ENCODE peak calls at places on chromosome 5, in eight cellular contexts. A, C, W, B, F, I, M and O are unnamed samples.

GRCh38 chr5:1161832-1162229 is 39.6 kb upstream of the SLC6A19 start:
- DNase-seq in M (no peak), A (no peak), C (peak), W (peak), B (peak), F (no peak), I (peak), O (peak)

GRCh38 chr5:157109744-157110143 is 900 bp upstream of the HAVCR2 start:
- DNase-seq in F (no peak), I (no peak), A (no peak), B (no peak), W (no peak), M (no peak), C (no peak), O (no peak)

GRCh38 chr5:122137702-122138101 is 8.4 kb downstream of the ZNF474 start:
- DNase-seq in B (no peak), F (no peak), I (no peak), A (no peak), C (no peak), W (no peak), M (no peak), O (no peak)

GRCh38 chr5:103389846-103390245 is 131.3 kb downstream of the MACIR start:
- DNase-seq in M (no peak), C (no peak), W (no peak), A (no peak), B (no peak), I (no peak), F (no peak), O (no peak)

GRCh38 chr5:139776856-139777255 is 18.8 kb upstream of the PSD2 start:
- DNase-seq in I (no peak), F (no peak), A (no peak), B (no peak), W (no peak), C (no peak), M (no peak), O (no peak)

GRCh38 chr5:1516615-1517601 is 6.9 kb downstream of the LPCAT1 start:
- DNase-seq in C (peak), A (peak), W (peak), I (peak), B (no peak), M (peak), F (no peak), O (no peak)

GRCh38 chr5:54545796-54546195 is 28.2 kb downstream of the SNX18 start:
- DNase-seq in A (no peak), C (no peak), F (no peak), I (no peak), B (peak), M (no peak), W (no peak), O (peak)

GRCh38 chr5:80763211-80763610 is 108.4 kb upstream of the DHFR start:
- DNase-seq in M (peak), B (peak), W (no peak), A (no peak), I (no peak), C (no peak), F (no peak), O (peak)

GRCh38 chr5:8827701-8828100 is 718.2 kb downstream of the SEMA5A start:
- DNase-seq in F (peak), C (no peak), I (no peak), W (no peak), B (no peak), M (peak), A (no peak), O (no peak)

GRCh38 chr5:60014331-60014730 is 120.8 kb upstream of the PDE4D start:
- DNase-seq in I (no peak), F (no peak), W (no peak), B (no peak), M (no peak), A (no peak), C (no peak), O (no peak)

DNA sequence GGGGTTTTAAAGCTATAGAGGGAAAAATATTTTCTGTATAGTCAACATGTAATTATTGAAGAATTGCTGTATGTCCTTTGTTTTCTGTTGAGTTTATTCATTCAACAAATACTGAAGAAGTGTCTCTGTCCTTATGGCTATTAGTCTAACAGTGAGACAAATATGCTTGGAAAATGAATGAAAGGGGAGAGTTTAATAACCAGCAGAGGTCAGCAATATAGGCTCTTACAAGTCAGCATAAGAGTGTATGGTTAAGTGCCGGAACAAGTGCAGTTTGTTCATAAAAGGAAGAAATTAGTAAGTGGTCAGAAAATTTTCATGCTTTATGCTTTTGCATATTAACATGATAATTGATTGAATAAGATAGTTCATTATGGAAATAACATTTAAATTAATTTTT is 3.6 kb downstream of the SCAMP1 start:
- DNase-seq in F (no peak), A (no peak), C (no peak), B (no peak), M (no peak), I (no peak), W (no peak), O (no peak)
- H3K4me3 ChIP-seq in F (no peak), A (no peak), C (no peak), B (no peak), M (no peak), I (no peak), W (no peak), O (no peak)

GRCh38 chr5:131845828-131846227 is 49.0 kb upstream of the FNIP1 start:
- DNase-seq in I (no peak), C (no peak), F (no peak), W (no peak), M (no peak), B (no peak), A (no peak), O (no peak)
- TF ChIP-seq CTCF in I (no peak), C (no peak), F (no peak), W (no peak), M (no peak), B (no peak), A (no peak), O (no peak)

GRCh38 chr5:170291324-170291847 is 6.2 kb downstream of the LCP2 start:
- DNase-seq in F (no peak), A (no peak), W (no peak), C (no peak), M (no peak), I (no peak), B (no peak), O (no peak)
- H3K4me3 ChIP-seq in F (no peak), A (no peak), W (no peak), C (no peak), M (no peak), I (no peak), B (no peak), O (no peak)

GRCh38 chr5:73415617-73416016 is 33.0 kb downstream of the FOXD1 start:
- DNase-seq in M (no peak), W (no peak), B (no peak), C (no peak), I (no peak), F (no peak), A (no peak), O (no peak)

GRCh38 chr5:73417307-73418035 is 31.1 kb downstream of the FOXD1 start:
- DNase-seq in B (peak), C (no peak), W (no peak), M (peak), A (peak), I (no peak), F (no peak), O (no peak)

GRCh38 chr5:73422164-73422563 is 26.4 kb downstream of the FOXD1 start:
- DNase-seq in W (no peak), C (no peak), M (no peak), B (no peak), I (no peak), A (no peak), F (no peak), O (no peak)

GRCh38 chr5:73418244-73418691 is 30.3 kb downstream of the FOXD1 start:
- DNase-seq in I (no peak), W (no peak), C (no peak), M (no peak), F (no peak), B (no peak), A (no peak), O (no peak)

DNA sequence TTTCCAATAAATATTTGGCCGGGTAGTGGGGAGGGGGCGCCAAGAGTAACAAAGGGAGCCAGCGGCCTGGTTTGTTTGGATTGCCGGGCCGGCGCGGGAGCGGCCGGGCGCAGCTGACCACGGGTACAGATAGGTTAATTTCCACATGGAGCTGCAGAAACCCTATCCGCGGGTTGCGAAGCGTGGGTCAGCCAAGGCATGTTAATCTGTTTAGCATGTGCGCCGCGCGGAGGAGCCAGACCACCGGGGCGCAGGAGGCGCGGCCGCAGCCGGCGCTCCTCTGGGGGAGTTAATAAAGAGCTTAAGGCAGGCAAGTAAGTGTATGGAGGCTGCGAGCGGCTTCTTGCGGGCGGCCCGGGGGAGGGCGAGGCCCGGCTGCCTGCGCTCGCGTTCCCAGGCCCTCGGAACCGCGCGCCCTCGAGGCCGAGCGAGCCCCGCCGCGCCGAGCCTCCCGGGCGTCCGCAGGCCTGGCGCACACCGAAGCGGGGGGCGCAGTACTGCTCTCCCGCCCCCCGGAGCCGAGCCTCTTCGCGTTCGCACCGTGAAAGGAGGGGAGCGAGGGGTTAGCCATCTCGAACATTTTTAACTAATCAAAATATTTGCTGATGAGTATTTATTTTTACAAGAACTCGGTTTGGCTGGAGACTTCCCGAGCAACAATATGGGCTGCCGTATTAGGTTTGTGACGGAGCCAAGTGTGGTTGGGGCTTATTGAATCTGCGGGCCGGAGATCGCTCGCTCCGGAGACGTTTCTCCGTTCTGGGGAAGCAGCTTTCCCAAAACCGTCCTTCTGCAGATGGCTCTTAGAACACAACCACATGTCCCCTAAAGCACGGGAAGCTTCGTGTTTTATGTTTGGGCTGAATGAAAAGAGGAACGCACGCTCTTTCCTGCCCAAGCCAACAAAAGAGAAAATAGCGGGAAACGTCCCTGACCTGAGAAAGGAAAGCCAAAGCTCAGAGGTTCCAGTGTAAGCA is 28.9 kb downstream of the FOXD1 start:
- DNase-seq in B (no peak), C (no peak), A (peak), I (no peak), F (no peak), M (peak), W (no peak), O (no peak)
- TF ChIP-seq CTCF in B (no peak), C (no peak), A (no peak), I (no peak), F (no peak), M (no peak), W (no peak), O (no peak)

GRCh38 chr5:25358919-25359318 is 714.1 kb upstream of the CDH10 start:
- DNase-seq in I (no peak), B (no peak), F (no peak), A (no peak), W (no peak), C (no peak), M (no peak), O (no peak)
- H3K4me3 ChIP-seq in I (no peak), B (no peak), F (no peak), A (no peak), W (no peak), C (no peak), M (no peak), O (no peak)

GRCh38 chr5:86500947-86501346 is 116.8 kb upstream of the COX7C start:
- DNase-seq in C (no peak), W (no peak), I (no peak), B (no peak), M (no peak), A (no peak), F (no peak), O (no peak)
- TF ChIP-seq CTCF in C (no peak), W (no peak), I (no peak), B (no peak), M (no peak), A (no peak), F (no peak), O (peak)

GRCh38 chr5:95646569-95647330 is at the start of gene RFESD:
- DNase-seq in M (peak), I (peak), F (peak), A (peak), W (peak), C (peak), B (peak), O (peak)
- H3K4me3 ChIP-seq in M (peak), I (peak), F (peak), A (peak), W (peak), C (peak), B (peak), O (peak)

GRCh38 chr5:77828445-77828844 is 52.3 kb upstream of the TBCA start:
- DNase-seq in C (no peak), M (peak), A (no peak), W (no peak), B (no peak), I (no peak), F (no peak), O (no peak)
- TF ChIP-seq CTCF in C (no peak), M (no peak), A (no peak), W (no peak), B (no peak), I (no peak), F (no peak), O (no peak)

DNA sequence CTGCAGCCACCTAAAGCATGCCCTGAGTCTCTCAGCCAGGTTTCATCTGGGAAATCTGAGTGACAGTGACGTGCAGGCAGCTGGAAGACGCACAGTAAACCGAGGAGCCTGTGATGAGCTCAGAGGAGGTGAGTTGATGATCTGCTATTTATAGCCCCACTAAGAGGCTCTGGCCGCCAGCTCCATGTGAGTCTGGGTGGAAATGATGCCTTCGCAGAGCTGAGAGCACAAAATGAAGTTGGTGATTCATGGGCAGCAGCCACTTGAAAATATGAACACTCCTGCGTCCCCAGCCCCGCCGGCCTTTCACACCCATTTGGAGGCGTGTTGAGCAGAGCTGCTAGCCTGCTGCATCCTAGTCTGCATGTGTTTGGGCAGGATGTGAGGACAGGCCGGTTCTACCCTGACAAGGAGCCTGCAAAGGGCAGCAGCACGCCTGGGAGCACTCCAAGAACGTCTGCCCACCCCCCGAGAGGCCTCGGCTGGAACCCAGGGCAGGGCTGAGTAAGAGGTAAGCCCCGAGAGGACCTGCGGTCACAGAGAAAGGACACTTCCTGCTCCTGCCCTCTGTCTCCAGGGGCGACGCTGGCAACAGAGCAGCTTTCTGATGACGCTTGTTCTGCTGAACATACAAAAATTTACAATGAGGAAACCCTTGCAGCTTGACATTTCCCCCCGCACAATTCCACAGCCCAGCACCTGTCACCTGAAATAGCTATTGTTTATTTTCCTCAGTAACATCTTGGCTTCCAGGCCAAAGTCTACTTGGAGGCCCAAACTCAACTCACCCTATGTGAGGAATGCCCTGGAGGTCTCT is 25.1 kb upstream of the CDKN2AIPNL start:
- DNase-seq in M (peak), W (peak), I (peak), C (peak), F (peak), A (peak), B (peak), O (peak)
- H3K4me3 ChIP-seq in M (no peak), W (no peak), I (no peak), C (no peak), F (no peak), A (peak), B (no peak), O (no peak)

GRCh38 chr5:181217805-181218065 is 5.3 kb upstream of the TRIM41 start:
- DNase-seq in A (no peak), B (no peak), M (no peak), C (no peak), W (no peak), F (no peak), I (peak), O (no peak)
- TF ChIP-seq CTCF in A (no peak), B (no peak), M (no peak), C (no peak), W (no peak), F (no peak), I (no peak), O (no peak)